ENCODE peak calls at places on chromosomes 6 and 20, in ten cellular contexts. O, U, F, Y, R, L, G, P, W and S are unnamed samples.

GRCh38 chr6:84739866-84740208 is 24.6 kb downstream of the TBX18 start:
- DNase-seq in U (peak), R (no peak), L (no peak), P (no peak), Y (no peak), F (no peak), W (peak), O (no peak), G (no peak), S (no peak)

GRCh38 chr20:1888796-1889463 is 6.3 kb upstream of the SIRPA start:
- DNase-seq in W (peak), R (no peak), L (no peak), O (no peak), Y (no peak), G (no peak), F (no peak), P (no peak), U (peak), S (no peak)

GRCh38 chr20:36465109-36466080 is 75.9 kb upstream of the MYL9 start:
- DNase-seq in Y (no peak), W (peak), U (peak), F (peak), R (no peak), O (peak), P (no peak), L (peak), G (no peak), S (peak)

GRCh38 chr6:145139451-145139850 is 595.9 kb downstream of the EPM2A start:
- DNase-seq in L (peak), F (no peak), Y (no peak), G (no peak), U (peak), O (no peak), P (no peak), R (no peak), W (peak), S (peak)

GRCh38 chr20:21377701-21378100 is 19.6 kb downstream of the NKX2-4 start:
- DNase-seq in P (no peak), O (no peak), U (no peak), F (no peak), L (no peak), Y (no peak), W (no peak), R (no peak), G (no peak), S (no peak)

GRCh38 chr6:41937472-41937871 is 4.1 kb downstream of the CCND3 start:
- DNase-seq in U (no peak), O (no peak), L (no peak), W (no peak), Y (no peak), P (no peak), R (no peak), G (no peak), F (no peak), S (no peak)

GRCh38 chr20:20369353-20370086 is 1.6 kb downstream of the INSM1 start:
- DNase-seq in R (no peak), Y (peak), F (peak), O (peak), P (no peak), U (no peak), L (no peak), W (no peak), G (no peak), S (no peak)

GRCh38 chr6:149580880-149581279 is 14.7 kb downstream of the GINM1 start:
- DNase-seq in R (no peak), L (no peak), G (no peak), U (no peak), W (no peak), Y (no peak), O (no peak), F (no peak), P (no peak), S (no peak)

GRCh38 chr20:25076731-25077609 is 5.0 kb downstream of the VSX1 start:
- DNase-seq in F (peak), G (no peak), L (peak), P (no peak), W (peak), R (no peak), U (peak), Y (no peak), O (no peak), S (no peak)

GRCh38 chr6:107670792-107671199 is 153.3 kb downstream of the SCML4 start:
- DNase-seq in R (peak), G (no peak), F (no peak), Y (peak), W (peak), U (peak), P (no peak), O (peak), L (peak), S (no peak)

GRCh38 chr6:138088307-138088744 is 18.9 kb downstream of the PERP start:
- DNase-seq in R (no peak), F (no peak), L (peak), Y (no peak), G (no peak), O (no peak), P (no peak), U (peak), W (peak), S (peak)

GRCh38 chr6:13581700-13582229 is 7.4 kb downstream of the SIRT5 start:
- DNase-seq in F (no peak), G (no peak), R (peak), Y (no peak), L (no peak), O (no peak), P (no peak), W (no peak), U (no peak), S (no peak)

GRCh38 chr6:43671011-43671800 is 16.4 kb downstream of the MRPS18A start:
- DNase-seq in P (no peak), U (no peak), O (no peak), W (no peak), Y (no peak), G (no peak), L (no peak), F (no peak), R (no peak), S (no peak)

GRCh38 chr6:35967059-35967769 is 46.3 kb upstream of the SRPK1 start:
- DNase-seq in O (no peak), R (no peak), Y (no peak), W (no peak), G (no peak), U (no peak), L (no peak), P (no peak), F (no peak), S (no peak)

GRCh38 chr6:31113861-31114539 is 600 bp upstream of the PSORS1C1 start:
- DNase-seq in R (no peak), U (peak), F (no peak), W (peak), Y (peak), L (peak), P (no peak), G (no peak), O (no peak), S (peak)

GRCh38 chr20:48219306-48219705 is 434.0 kb upstream of the SULF2 start:
- DNase-seq in O (no peak), Y (no peak), W (no peak), G (no peak), U (no peak), L (no peak), F (no peak), R (no peak), P (no peak), S (no peak)

GRCh38 chr20:11001767-11002540 is 328.2 kb upstream of the JAG1 start:
- DNase-seq in G (no peak), R (no peak), O (no peak), U (peak), P (peak), W (peak), L (peak), F (no peak), Y (no peak), S (no peak)

GRCh38 chr20:39800548-39800947 is 838.4 kb downstream of the DHX35 start:
- DNase-seq in F (peak), O (no peak), P (no peak), U (peak), W (peak), R (no peak), G (no peak), L (peak), Y (peak), S (peak)

GRCh38 chr20:31587545-31588389 is 17.3 kb upstream of the ID1 start:
- DNase-seq in F (no peak), G (no peak), R (no peak), U (peak), W (peak), P (no peak), L (peak), O (no peak), Y (peak), S (no peak)

GRCh38 chr20:7926767-7927166 is 13.5 kb downstream of the HAO1 start:
- DNase-seq in Y (no peak), R (no peak), L (peak), W (peak), G (no peak), F (peak), O (no peak), U (peak), P (no peak), S (peak)

GRCh38 chr20:21182832-21183563 is 57.1 kb downstream of the KIZ start:
- DNase-seq in W (peak), Y (no peak), G (no peak), U (peak), F (no peak), L (peak), P (no peak), O (no peak), R (no peak), S (peak)

GRCh38 chr6:2876210-2877056 is 26.7 kb downstream of the SERPINB9 start:
- DNase-seq in W (peak), G (no peak), P (no peak), F (no peak), U (peak), Y (no peak), L (peak), O (no peak), R (peak), S (peak)

GRCh38 chr6:56549014-56549413 is 93.7 kb downstream of the DST start:
- DNase-seq in R (no peak), Y (no peak), O (no peak), U (peak), P (no peak), F (no peak), L (no peak), W (peak), G (no peak), S (no peak)

GRCh38 chr6:170125447-170126300 is 165.2 kb downstream of the DLL1 start:
- DNase-seq in Y (no peak), W (no peak), F (no peak), P (no peak), O (no peak), U (no peak), R (no peak), G (no peak), L (no peak), S (no peak)

GRCh38 chr6:130385059-130385695 is 19.4 kb downstream of the TMEM200A start:
- DNase-seq in L (peak), G (no peak), P (no peak), F (no peak), O (no peak), W (no peak), Y (no peak), U (peak), R (no peak), S (no peak)

GRCh38 chr6:23873161-23873560 is 252.9 kb upstream of the NRSN1 start:
- DNase-seq in Y (no peak), L (no peak), O (no peak), F (no peak), U (no peak), G (no peak), W (no peak), R (no peak), P (no peak), S (no peak)

GRCh38 chr6:115370202-115370601 is 690.5 kb downstream of the FRK start:
- DNase-seq in L (no peak), O (no peak), P (no peak), F (no peak), Y (no peak), U (no peak), W (no peak), G (no peak), R (no peak), S (no peak)

GRCh38 chr6:108651781-108652227 is 91.1 kb downstream of the FOXO3 start:
- DNase-seq in G (no peak), F (no peak), O (no peak), R (no peak), L (peak), P (peak), U (peak), W (peak), Y (no peak), S (peak)

GRCh38 chr6:35312076-35312762 is 14.6 kb downstream of the DEF6 start:
- DNase-seq in P (no peak), R (no peak), W (no peak), Y (no peak), O (no peak), F (no peak), U (no peak), G (no peak), L (no peak), S (no peak)

GRCh38 chr6:133701633-133702331 is 187.1 kb upstream of the TCF21 start:
- DNase-seq in W (no peak), Y (no peak), R (no peak), O (no peak), P (no peak), G (no peak), U (no peak), F (no peak), L (no peak), S (peak)

GRCh38 chr20:8766868-8767390 is 302.0 kb upstream of the PLCB4 start:
- DNase-seq in P (no peak), F (no peak), L (no peak), W (no peak), O (no peak), R (no peak), G (no peak), U (no peak), Y (no peak), S (no peak)

GRCh38 chr6:20708367-20709124 is 174.3 kb downstream of the CDKAL1 start:
- DNase-seq in L (peak), U (no peak), W (peak), R (no peak), O (peak), P (peak), Y (peak), F (no peak), G (no peak), S (no peak)

GRCh38 chr6:33490621-33491020 is 36.2 kb downstream of the ZBTB9 start:
- DNase-seq in G (no peak), Y (no peak), P (no peak), U (no peak), F (no peak), R (no peak), L (no peak), O (no peak), W (no peak), S (no peak)

GRCh38 chr6:73452107-73452461 is at the start of gene CGAS:
- DNase-seq in R (peak), O (peak), G (peak), L (peak), W (peak), P (no peak), F (peak), Y (peak), U (peak), S (peak)

GRCh38 chr6:157629220-157629619 is 193.8 kb upstream of the SNX9 start:
- DNase-seq in U (no peak), W (peak), F (no peak), G (no peak), L (no peak), O (no peak), R (no peak), P (no peak), Y (no peak), S (no peak)

GRCh38 chr6:118535176-118535844 is 12.8 kb upstream of the PLN start:
- DNase-seq in F (no peak), W (peak), R (no peak), U (peak), L (no peak), O (no peak), P (no peak), G (no peak), Y (no peak), S (no peak)

GRCh38 chr6:82205793-82206425 is 41.6 kb downstream of the IBTK start:
- DNase-seq in R (no peak), U (no peak), Y (no peak), F (no peak), O (no peak), P (no peak), L (no peak), G (no peak), W (peak), S (no peak)